ENCODE peak calls at places on chromosomes 2 and 18, in nine cellular contexts. E is fibroblast of lung, B is mammary epithelial cell, R is upper lobe of left lung, L is IMR-90, D is HCT116, G is hepatocyte, S is tibial nerve, Y is cardiac muscle cell. J is an unnamed sample. For H3K4me1, the result is how much of the 10 kb centered on the place peaks cover.

GRCh38 chr2:102020596-102021170 is 28.9 kb downstream of the IL1R2 start:
- DNase-seq in E (peak), B (peak), R (no peak), L (peak), D (peak), G (peak), S (peak), Y (peak), J (peak)

GRCh38 chr2:231701456-231702373 is 6.6 kb upstream of the PTMA start:
- DNase-seq in E (peak), B (peak), R (no peak), L (peak), D (no peak), G (peak), S (no peak), Y (peak), J (no peak)

GRCh38 chr2:223797073-223797472 is 40.3 kb downstream of the AP1S3 start:
- DNase-seq in E (peak), B (peak), R (no peak), L (peak), D (peak), G (no peak), S (no peak), Y (peak), J (no peak)

GRCh38 chr18:36539674-36540073 is 242.2 kb downstream of the FHOD3 start:
- DNase-seq in E (no peak), B (peak), R (no peak), L (peak), D (no peak), G (no peak), S (no peak), Y (peak), J (no peak)

GRCh38 chr2:127453392-127454171 is 35.4 kb downstream of the PROC start:
- DNase-seq in E (no peak), B (no peak), R (no peak), L (no peak), D (no peak), G (no peak), S (no peak), Y (peak), J (no peak)

GRCh38 chr2:83901322-83901721 is 557.8 kb downstream of the SUCLG1 start:
- DNase-seq in E (no peak), B (no peak), R (no peak), L (no peak), D (no peak), G (no peak), S (no peak), Y (no peak), J (no peak)

GRCh38 chr2:202831241-202831997 is 40.1 kb downstream of the ICA1L start:
- DNase-seq in E (peak), B (peak), R (no peak), L (peak), D (peak), G (peak), S (peak), Y (peak), J (no peak)

GRCh38 chr18:27666070-27666469 is 481.0 kb upstream of the CHST9 start:
- DNase-seq in E (no peak), B (no peak), R (no peak), L (no peak), D (no peak), G (no peak), S (no peak), Y (no peak), J (no peak)

GRCh38 chr2:106995560-106995959 is 109.6 kb upstream of the ST6GAL2 start:
- DNase-seq in E (peak), B (no peak), R (no peak), L (no peak), D (no peak), G (no peak), S (no peak), Y (peak), J (peak)

GRCh38 chr2:68745006-68745405 is 10.4 kb downstream of the ARHGAP25 start:
- DNase-seq in E (no peak), B (no peak), R (no peak), L (no peak), D (no peak), G (no peak), S (no peak), Y (no peak), J (no peak)

GRCh38 chr2:152243723-152244122 is 68.2 kb upstream of the STAM2 start:
- DNase-seq in E (no peak), B (no peak), R (no peak), L (no peak), D (no peak), G (no peak), S (no peak), Y (no peak), J (no peak)

GRCh38 chr2:120626566-120626965 is 109.1 kb upstream of the GLI2 start:
- DNase-seq in E (no peak), B (no peak), R (no peak), L (no peak), D (no peak), G (no peak), S (no peak), Y (no peak), J (no peak)

GRCh38 chr2:216671791-216672343 is 23.5 kb downstream of the IGFBP5 start:
- DNase-seq in E (no peak), B (no peak), R (no peak), L (no peak), D (no peak), G (no peak), S (no peak), Y (no peak), J (no peak)

GRCh38 chr2:88212251-88212790 is 42.2 kb downstream of the THNSL2 start:
- DNase-seq in E (peak), B (peak), R (no peak), L (peak), D (peak), G (no peak), S (no peak), Y (peak), J (no peak)

GRCh38 chr2:5691659-5692529 is at the start of gene SOX11:
- DNase-seq in E (peak), B (no peak), R (peak), L (peak), D (no peak), G (peak), S (no peak), Y (peak), J (no peak)

GRCh38 chr18:36376361-36376760 is 78.8 kb downstream of the FHOD3 start:
- DNase-seq in E (no peak), B (no peak), R (no peak), L (peak), D (no peak), G (no peak), S (no peak), Y (no peak), J (no peak)

GRCh38 chr2:198657520-198658121 is 800.1 kb downstream of the SATB2 start:
- DNase-seq in E (peak), B (peak), R (no peak), L (peak), D (peak), G (peak), S (no peak), Y (peak), J (no peak)

GRCh38 chr2:9654429-9655100 is 23.8 kb upstream of the YWHAQ start:
- DNase-seq in E (peak), B (no peak), R (no peak), L (no peak), D (no peak), G (no peak), S (no peak), Y (peak), J (no peak)

GRCh38 chr2:188897096-188897495 is 77.1 kb upstream of the COL3A1 start:
- DNase-seq in E (peak), B (no peak), R (no peak), L (peak), D (no peak), G (no peak), S (peak), Y (peak), J (no peak)

GRCh38 chr18:74825460-74825859 is 227.8 kb downstream of the ZNF407 start:
- DNase-seq in E (no peak), B (no peak), R (no peak), L (no peak), D (no peak), G (no peak), S (no peak), Y (no peak), J (no peak)

GRCh38 chr2:143261986-143262784 is 133.0 kb downstream of the ARHGAP15 start:
- DNase-seq in E (peak), B (no peak), R (no peak), L (peak), D (no peak), G (peak), S (no peak), Y (no peak), J (no peak)

GRCh38 chr2:78778756-78779510 is 246.6 kb upstream of the REG3G start:
- DNase-seq in E (no peak), B (no peak), R (peak), L (no peak), D (no peak), G (no peak), S (no peak), Y (no peak), J (no peak)

DNA sequence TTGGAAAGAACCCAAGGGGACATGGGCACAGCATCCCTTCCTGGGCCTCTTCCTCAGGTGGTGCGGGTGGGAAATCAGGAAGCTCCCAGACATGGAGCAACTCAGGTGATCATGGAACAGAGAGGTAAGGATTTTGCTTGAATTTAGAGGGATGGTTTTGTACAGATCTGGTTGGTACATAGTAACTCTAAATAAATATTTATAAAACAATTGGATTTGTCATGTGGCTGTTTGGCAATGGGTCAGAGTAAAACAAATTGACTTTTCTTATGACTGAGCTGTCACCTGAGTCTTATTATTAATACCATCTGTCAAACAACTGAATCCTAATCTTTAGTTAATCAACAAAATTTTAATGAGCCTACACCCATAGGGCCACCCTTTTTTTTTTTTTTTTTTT is 19.4 kb upstream of the TMEM178A start:
- DNase-seq in E (no peak), B (no peak), R (no peak), L (no peak), D (no peak), G (no peak), S (no peak), Y (no peak), J (no peak)
- H3K27ac ChIP-seq in E (no peak), B (no peak), R (no peak), L (no peak), D (no peak), G (no peak), S (no peak), Y (no peak), J (no peak)

DNA sequence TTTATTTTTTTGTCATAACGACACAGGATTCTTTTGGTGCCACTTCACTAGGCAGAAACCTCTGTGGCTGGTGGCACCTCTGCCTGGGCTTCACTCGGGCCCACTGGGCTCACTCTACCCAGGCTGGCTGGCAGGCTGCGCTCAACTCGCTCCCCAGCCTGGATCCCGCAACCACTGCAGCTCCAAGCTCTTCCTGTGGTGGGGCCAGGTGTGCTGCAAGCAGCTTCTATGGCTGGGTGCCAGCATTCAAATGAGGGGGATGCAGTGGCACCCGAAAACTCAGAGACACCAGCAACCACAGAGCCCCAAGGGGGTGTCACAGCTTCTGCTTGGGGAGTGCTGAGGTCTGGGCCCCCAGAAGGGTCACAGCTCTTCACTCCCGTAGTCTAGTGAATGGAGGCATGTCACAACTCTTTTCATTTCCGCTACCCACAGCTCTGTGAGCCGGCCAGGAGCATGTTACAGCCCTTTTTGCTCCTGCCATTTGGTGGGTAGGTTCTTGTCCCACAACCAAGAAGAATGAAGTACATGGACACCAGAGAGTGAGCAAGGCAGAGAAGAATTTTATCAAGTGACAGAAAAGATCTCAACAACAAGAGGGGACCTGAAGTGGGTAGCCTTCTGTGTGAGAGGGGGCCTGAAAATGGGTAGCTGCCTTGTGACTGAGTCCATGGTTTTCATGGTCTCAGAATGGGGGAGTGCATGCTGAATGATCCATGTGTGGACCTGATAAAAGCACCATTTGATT is 170.1 kb downstream of the UBR3 start:
- DNase-seq in E (no peak), B (no peak), R (peak), L (no peak), D (no peak), G (no peak), S (no peak), Y (no peak), J (no peak)
- H3K4me3 ChIP-seq in E (no peak), B (no peak), R (no peak), L (no peak), D (no peak), G (no peak), S (no peak), Y (no peak), J (no peak)

GRCh38 chr2:38601463-38602135 is 1.1 kb downstream of the HNRNPLL start:
- DNase-seq in E (peak), B (no peak), R (no peak), L (peak), D (no peak), G (peak), S (no peak), Y (peak), J (no peak)
- H3K4me1 ChIP-seq in E (under half), B (under half), R (under half), L (under half), D (under half), G (under half), S (half or more), Y (under half), J (under half)

GRCh38 chr2:85184231-85184630 is 51.0 kb downstream of the TCF7L1 start:
- DNase-seq in E (no peak), B (no peak), R (no peak), L (no peak), D (no peak), G (no peak), S (no peak), Y (no peak), J (no peak)
- H3K27ac ChIP-seq in E (no peak), B (no peak), R (no peak), L (no peak), D (no peak), G (no peak), S (no peak), Y (no peak), J (no peak)

GRCh38 chr18:31860488-31860887 is 82.4 kb downstream of the TRAPPC8 start:
- DNase-seq in E (peak), B (no peak), R (no peak), L (no peak), D (no peak), G (no peak), S (no peak), Y (no peak), J (no peak)
- H3K4me3 ChIP-seq in E (no peak), B (no peak), R (no peak), L (no peak), D (no peak), G (no peak), S (no peak), Y (no peak), J (no peak)

GRCh38 chr2:148530350-148530749 is 114.2 kb upstream of the EPC2 start:
- DNase-seq in E (no peak), B (no peak), R (no peak), L (no peak), D (no peak), G (peak), S (no peak), Y (no peak), J (no peak)
- H3K4me1 ChIP-seq in E (under half), B (under half), R (under half), L (under half), D (under half), G (under half), S (under half), Y (under half), J (under half)

GRCh38 chr2:85430780-85431601 is 12.5 kb downstream of the SH2D6 start:
- DNase-seq in E (no peak), B (no peak), R (no peak), L (no peak), D (no peak), G (peak), S (no peak), Y (no peak), J (no peak)

GRCh38 chr2:85431787-85432186 is 13.3 kb downstream of the SH2D6 start:
- DNase-seq in E (no peak), B (no peak), R (no peak), L (no peak), D (no peak), G (no peak), S (no peak), Y (no peak), J (no peak)

GRCh38 chr2:85429213-85429923 is 10.9 kb downstream of the SH2D6 start:
- DNase-seq in E (no peak), B (no peak), R (no peak), L (no peak), D (no peak), G (no peak), S (no peak), Y (no peak), J (no peak)

GRCh38 chr2:85428343-85428881 is 9.9 kb downstream of the SH2D6 start:
- DNase-seq in E (no peak), B (no peak), R (no peak), L (no peak), D (no peak), G (no peak), S (no peak), Y (no peak), J (no peak)

DNA sequence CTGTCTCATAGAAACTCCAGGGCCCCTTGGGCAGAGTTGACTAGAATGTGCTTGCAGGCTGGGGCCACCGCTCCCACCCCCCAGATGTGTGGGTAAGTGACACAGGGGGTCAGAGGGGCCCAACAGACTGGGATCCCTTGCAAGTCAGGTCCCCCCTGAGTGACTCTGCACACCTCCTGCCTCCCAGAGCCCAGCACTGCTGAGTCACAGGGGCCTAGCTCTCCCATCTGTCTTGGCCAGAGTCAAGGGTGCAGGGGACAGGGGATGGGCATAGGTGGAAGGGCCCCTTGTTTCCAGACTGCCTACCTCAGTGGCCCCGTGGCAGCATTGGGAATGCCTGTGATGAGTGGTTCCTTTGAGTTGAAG is 11.4 kb downstream of the SH2D6 start:
- DNase-seq in E (no peak), B (no peak), R (no peak), L (no peak), D (no peak), G (no peak), S (no peak), Y (no peak), J (no peak)
- H3K27ac ChIP-seq in E (no peak), B (no peak), R (no peak), L (no peak), D (no peak), G (peak), S (peak), Y (no peak), J (no peak)

GRCh38 chr2:233940376-233941276 is 23.5 kb downstream of the TRPM8 start:
- DNase-seq in E (no peak), B (no peak), R (no peak), L (no peak), D (no peak), G (no peak), S (no peak), Y (no peak), J (no peak)

GRCh38 chr2:233945146-233945545 is 28.0 kb downstream of the TRPM8 start:
- DNase-seq in E (no peak), B (no peak), R (no peak), L (no peak), D (no peak), G (no peak), S (no peak), Y (no peak), J (no peak)

GRCh38 chr2:233938676-233939370 is 21.6 kb downstream of the TRPM8 start:
- DNase-seq in E (no peak), B (no peak), R (peak), L (no peak), D (no peak), G (no peak), S (no peak), Y (no peak), J (no peak)

GRCh38 chr2:233944722-233945121 is 27.5 kb downstream of the TRPM8 start:
- DNase-seq in E (no peak), B (no peak), R (no peak), L (no peak), D (no peak), G (no peak), S (no peak), Y (no peak), J (no peak)

GRCh38 chr2:233942731-233943130 is 25.6 kb downstream of the TRPM8 start:
- DNase-seq in E (no peak), B (no peak), R (no peak), L (no peak), D (no peak), G (no peak), S (no peak), Y (no peak), J (no peak)
- H3K4me3 ChIP-seq in E (no peak), B (no peak), R (no peak), L (no peak), D (no peak), G (no peak), S (no peak), Y (no peak), J (no peak)

DNA sequence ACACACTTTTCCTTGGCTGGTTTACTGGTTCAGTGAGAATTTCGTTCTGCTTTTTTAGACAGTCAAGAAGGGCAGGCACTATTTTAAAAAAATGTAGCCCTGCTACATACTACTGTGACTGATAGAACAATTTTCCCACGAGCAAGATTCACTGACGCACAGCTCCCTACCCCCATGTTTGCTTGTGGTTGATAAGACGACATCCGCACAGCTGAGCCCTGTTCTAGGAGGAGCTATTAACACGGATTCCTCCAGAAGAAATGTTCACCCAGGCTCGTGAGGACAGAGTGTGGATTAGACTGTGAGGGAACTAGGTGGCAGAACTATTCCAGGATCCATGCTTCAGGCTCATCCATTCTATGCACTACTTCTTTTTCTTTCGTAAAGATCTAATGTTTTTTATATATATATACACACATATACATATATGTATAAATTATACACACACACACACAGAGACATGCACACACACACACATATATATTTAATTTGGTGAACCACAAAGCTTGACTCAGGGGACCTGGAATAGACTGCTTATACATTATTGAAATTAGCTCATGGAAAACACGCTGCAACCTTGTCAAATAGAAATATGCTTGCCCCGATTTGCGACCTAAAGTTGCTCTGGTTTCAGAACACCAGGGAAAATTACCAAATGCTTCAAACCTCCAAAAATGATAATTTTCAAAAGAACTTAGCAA is 370.3 kb downstream of the SOCS6 start:
- DNase-seq in E (no peak), B (no peak), R (no peak), L (peak), D (no peak), G (peak), S (no peak), Y (peak), J (no peak)
- H3K4me1 ChIP-seq in E (under half), B (under half), R (under half), L (under half), D (under half), G (under half), S (under half), Y (under half), J (under half)

GRCh38 chr2:47041891-47042684 is 113.0 kb downstream of the STPG4 start:
- DNase-seq in E (no peak), B (no peak), R (no peak), L (no peak), D (no peak), G (no peak), S (no peak), Y (no peak), J (no peak)

GRCh38 chr2:47039502-47039870 is 115.6 kb downstream of the STPG4 start:
- DNase-seq in E (no peak), B (no peak), R (no peak), L (no peak), D (no peak), G (no peak), S (no peak), Y (no peak), J (no peak)

GRCh38 chr2:47040662-47041061 is 114.4 kb downstream of the STPG4 start:
- DNase-seq in E (no peak), B (no peak), R (no peak), L (no peak), D (no peak), G (peak), S (no peak), Y (no peak), J (no peak)

GRCh38 chr2:47039913-47040562 is 115.1 kb downstream of the STPG4 start:
- DNase-seq in E (peak), B (no peak), R (no peak), L (peak), D (no peak), G (no peak), S (no peak), Y (no peak), J (no peak)

GRCh38 chr2:47041065-47041464 is 114.0 kb downstream of the STPG4 start:
- DNase-seq in E (no peak), B (no peak), R (no peak), L (no peak), D (no peak), G (peak), S (no peak), Y (peak), J (no peak)
- H3K27ac ChIP-seq in E (peak), B (no peak), R (peak), L (peak), D (no peak), G (peak), S (peak), Y (peak), J (peak)

J was measured in ascending aorta.